ENCODE peak calls at places on chromosomes 16 and 17, in six cellular contexts. K is activated CD8-positive, alpha-beta memory T cell treated with anti-CD3 and anti-CD28 coated beads for 1 hour; O is stimulated activated naive B cell treated with anti-CD40 and anti-IgM and Interleukin-4, amounts not matched to agents 10 μg/mL and 1 μg/mL and 100 μg/mL, for 72 hours; S is esophagus squamous epithelium; B is Right ventricle myocardium superior; Q is kidney tubule cell. I is an unnamed sample.

GRCh38 chr16:48041861-48042435 is 113.8 kb downstream of the ABCC12 start:
- DNase-seq in S (no peak), Q (peak), B (no peak), O (no peak), K (no peak), I (no peak)

GRCh38 chr16:3168706-3169105 is 19.3 kb upstream of the OR1F1 start:
- DNase-seq in B (no peak), O (no peak), K (no peak), S (no peak), Q (no peak), I (no peak)

GRCh38 chr16:88504489-88505404 is 51.7 kb downstream of the ZFPM1 start:
- DNase-seq in B (no peak), S (no peak), K (no peak), Q (no peak), O (no peak), I (no peak)

GRCh38 chr17:51085150-51085805 is 35.4 kb downstream of the SPAG9 start:
- DNase-seq in Q (no peak), O (no peak), B (no peak), K (no peak), S (no peak), I (no peak)

GRCh38 chr17:31401456-31402254 is 10.2 kb downstream of the RAB11FIP4 start:
- DNase-seq in K (no peak), Q (no peak), B (no peak), S (no peak), O (no peak), I (no peak)

GRCh38 chr16:28051486-28051885 is 12.0 kb downstream of the GSG1L start:
- DNase-seq in S (no peak), K (no peak), O (no peak), B (no peak), Q (no peak), I (no peak)

GRCh38 chr16:79599837-79600635 is 501 bp downstream of the MAF start:
- DNase-seq in K (no peak), S (no peak), B (peak), O (peak), Q (no peak), I (peak)

GRCh38 chr17:29714146-29714545 is 91.4 kb upstream of the CORO6 start:
- DNase-seq in K (no peak), B (no peak), O (no peak), Q (peak), S (no peak), I (no peak)

GRCh38 chr17:42843358-42843934 is 934 bp upstream of the AOC2 start:
- DNase-seq in S (no peak), Q (peak), K (no peak), O (no peak), B (no peak), I (no peak)

GRCh38 chr17:36818134-36818825 is 119.0 kb upstream of the LHX1 start:
- DNase-seq in Q (no peak), O (no peak), B (no peak), K (no peak), S (no peak), I (no peak)

I was measured in aorta.